ENCODE peak calls at places on chromosomes 7 and 10, in four cellular contexts. X is Peyer's patch, E is PC-3, D is stomach. B is an unnamed sample. For H3K4me1, the result is how much of the 10 kb centered on the place peaks cover.

GRCh38 chr10:88245974-88246511 is 337.1 kb downstream of the RNLS start:
- DNase-seq in X (no peak), E (no peak), D (no peak), B (no peak)

GRCh38 chr7:50610521-50611277 is 45.5 kb upstream of the DDC start:
- DNase-seq in X (no peak), E (peak), D (no peak), B (peak)

GRCh38 chr7:12771378-12771877 is 84.0 kb downstream of the ARL4A start:
- DNase-seq in X (no peak), E (no peak), D (no peak), B (no peak)

GRCh38 chr7:47635091-47636090 is 53.5 kb upstream of the TNS3 start:
- DNase-seq in X (no peak), E (peak), D (peak), B (no peak)

GRCh38 chr7:100472854-100473499 is 6.0 kb downstream of the TSC22D4 start:
- DNase-seq in X (no peak), E (no peak), D (no peak), B (no peak)

GRCh38 chr7:47340490-47340889 is 241.4 kb downstream of the TNS3 start:
- DNase-seq in X (no peak), E (no peak), D (no peak), B (no peak)

GRCh38 chr10:73465978-73466709 is 29.7 kb downstream of the PPP3CB start:
- DNase-seq in X (no peak), E (no peak), D (no peak), B (no peak)

GRCh38 chr7:74272305-74273038 is 16.7 kb upstream of the CLIP2 start:
- DNase-seq in X (peak), E (peak), D (peak), B (no peak)

GRCh38 chr7:105298439-105298894 is 90.3 kb downstream of the SRPK2 start:
- DNase-seq in X (no peak), E (no peak), D (no peak), B (no peak)

GRCh38 chr7:149423441-149423970 is 37.4 kb downstream of the ZNF777 start:
- DNase-seq in X (no peak), E (no peak), D (no peak), B (no peak)

GRCh38 chr10:5583525-5584175 is 58.9 kb downstream of the CALML3 start:
- DNase-seq in X (peak), E (peak), D (peak), B (no peak)

GRCh38 chr7:88146611-88147010 is 73.2 kb downstream of the SRI start:
- DNase-seq in X (no peak), E (no peak), D (no peak), B (no peak)

GRCh38 chr10:17682236-17682946 is 38.4 kb downstream of the STAM start:
- DNase-seq in X (no peak), E (no peak), D (no peak), B (no peak)

GRCh38 chr10:32511599-32511998 is 65.7 kb downstream of the CCDC7 start:
- DNase-seq in X (no peak), E (no peak), D (no peak), B (no peak)

GRCh38 chr10:130422366-130423324 is 286.5 kb downstream of the GLRX3 start:
- DNase-seq in X (no peak), E (no peak), D (no peak), B (no peak)

GRCh38 chr7:43138710-43139601 is 26.5 kb downstream of the HECW1 start:
- DNase-seq in X (no peak), E (no peak), D (no peak), B (no peak)

GRCh38 chr7:92665926-92666325 is 75.7 kb upstream of the FAM133B start:
- DNase-seq in X (no peak), E (no peak), D (no peak), B (no peak)

GRCh38 chr10:126905776-126906703 is 812 bp downstream of the DOCK1 start:
- DNase-seq in X (no peak), E (no peak), D (peak), B (no peak)

GRCh38 chr10:124526621-124527267 is 65.1 kb downstream of the LHPP start:
- DNase-seq in X (no peak), E (no peak), D (no peak), B (no peak)

GRCh38 chr7:128783143-128783799 is 7.7 kb upstream of the OPN1SW start:
- DNase-seq in X (no peak), E (no peak), D (peak), B (no peak)

GRCh38 chr7:80699656-80700318 is 61.3 kb downstream of the CD36 start:
- DNase-seq in X (no peak), E (no peak), D (no peak), B (no peak)

GRCh38 chr7:19621740-19622139 is 87.1 kb downstream of the POLR1F start:
- DNase-seq in X (no peak), E (peak), D (no peak), B (no peak)

DNA sequence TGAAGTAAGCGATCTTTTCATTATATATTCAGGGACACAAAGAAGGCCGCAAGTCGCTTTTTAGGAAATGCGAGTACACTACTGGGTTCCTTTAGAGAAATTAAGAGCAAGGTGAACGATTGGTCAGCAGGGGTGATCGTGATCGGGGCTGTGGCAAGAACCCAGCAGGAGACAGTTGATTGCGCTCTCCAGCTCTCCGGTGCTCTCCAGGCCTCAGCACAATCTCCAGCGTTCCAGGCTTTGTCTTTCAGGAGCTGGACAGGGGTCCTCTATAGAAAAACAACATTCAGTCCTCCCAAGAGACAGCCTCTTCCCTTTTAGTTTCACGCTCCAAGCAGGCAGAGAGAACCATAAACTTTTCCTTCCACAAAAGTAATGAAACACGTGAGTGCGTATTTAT is 170.5 kb upstream of the KLF6 start:
- DNase-seq in X (no peak), E (no peak), D (no peak), B (no peak)
- TF ChIP-seq CTCF in X (no peak), E (no peak), D (no peak), B (no peak)

GRCh38 chr10:102677736-102678354 is 33.6 kb downstream of the TRIM8 start:
- DNase-seq in X (peak), E (no peak), D (no peak), B (no peak)
- H3K4me1 ChIP-seq in X (under half), E (under half), D (under half), B (under half)

GRCh38 chr10:78947226-78947625 is 121.5 kb upstream of the ZMIZ1 start:
- DNase-seq in X (no peak), E (no peak), D (no peak), B (no peak)

GRCh38 chr10:78942006-78942405 is 126.8 kb upstream of the ZMIZ1 start:
- DNase-seq in X (no peak), E (no peak), D (no peak), B (no peak)

GRCh38 chr10:78945838-78946237 is 122.9 kb upstream of the ZMIZ1 start:
- DNase-seq in X (no peak), E (no peak), D (no peak), B (no peak)

GRCh38 chr10:78947733-78948132 is 121.0 kb upstream of the ZMIZ1 start:
- DNase-seq in X (no peak), E (no peak), D (no peak), B (no peak)

GRCh38 chr10:78944658-78945333 is 124.0 kb upstream of the ZMIZ1 start:
- DNase-seq in X (peak), E (peak), D (peak), B (no peak)
- TF ChIP-seq CTCF in X (no peak), E (no peak), D (no peak), B (no peak)

GRCh38 chr7:28115261-28115660 is 65.3 kb downstream of the JAZF1 start:
- DNase-seq in X (no peak), E (no peak), D (no peak), B (no peak)
- H3K4me1 ChIP-seq in X (under half), E (under half), D (under half), B (under half)

GRCh38 chr10:111037868-111038267 is 39.0 kb upstream of the ADRA2A start:
- DNase-seq in X (no peak), E (peak), D (no peak), B (no peak)
- TF ChIP-seq CTCF in X (peak), E (peak), D (no peak), B (no peak)

GRCh38 chr7:142807855-142808460 is 37.2 kb downstream of the PRSS2 start:
- DNase-seq in X (no peak), E (peak), D (no peak), B (no peak)

GRCh38 chr7:142808802-142809583 is 38.2 kb downstream of the PRSS2 start:
- DNase-seq in X (peak), E (peak), D (peak), B (peak)

GRCh38 chr7:142809671-142810070 is 38.9 kb downstream of the PRSS2 start:
- DNase-seq in X (no peak), E (peak), D (no peak), B (no peak)

GRCh38 chr7:142806957-142807356 is 36.2 kb downstream of the PRSS2 start:
- DNase-seq in X (no peak), E (no peak), D (no peak), B (no peak)

GRCh38 chr7:142808461-142808801 is 37.7 kb downstream of the PRSS2 start:
- DNase-seq in X (peak), E (peak), D (no peak), B (no peak)
- H3K4me1 ChIP-seq in X (under half), E (half or more), D (under half), B (half or more)

GRCh38 chr10:60237977-60238376 is 151.7 kb downstream of the ANK3 start:
- DNase-seq in X (no peak), E (peak), D (no peak), B (no peak)

GRCh38 chr10:60239228-60239627 is 150.4 kb downstream of the ANK3 start:
- DNase-seq in X (no peak), E (no peak), D (no peak), B (no peak)

GRCh38 chr10:60236869-60237524 is 152.7 kb downstream of the ANK3 start:
- DNase-seq in X (peak), E (no peak), D (peak), B (peak)

GRCh38 chr10:60235001-60235400 is 154.7 kb downstream of the ANK3 start:
- DNase-seq in X (no peak), E (peak), D (no peak), B (no peak)

DNA sequence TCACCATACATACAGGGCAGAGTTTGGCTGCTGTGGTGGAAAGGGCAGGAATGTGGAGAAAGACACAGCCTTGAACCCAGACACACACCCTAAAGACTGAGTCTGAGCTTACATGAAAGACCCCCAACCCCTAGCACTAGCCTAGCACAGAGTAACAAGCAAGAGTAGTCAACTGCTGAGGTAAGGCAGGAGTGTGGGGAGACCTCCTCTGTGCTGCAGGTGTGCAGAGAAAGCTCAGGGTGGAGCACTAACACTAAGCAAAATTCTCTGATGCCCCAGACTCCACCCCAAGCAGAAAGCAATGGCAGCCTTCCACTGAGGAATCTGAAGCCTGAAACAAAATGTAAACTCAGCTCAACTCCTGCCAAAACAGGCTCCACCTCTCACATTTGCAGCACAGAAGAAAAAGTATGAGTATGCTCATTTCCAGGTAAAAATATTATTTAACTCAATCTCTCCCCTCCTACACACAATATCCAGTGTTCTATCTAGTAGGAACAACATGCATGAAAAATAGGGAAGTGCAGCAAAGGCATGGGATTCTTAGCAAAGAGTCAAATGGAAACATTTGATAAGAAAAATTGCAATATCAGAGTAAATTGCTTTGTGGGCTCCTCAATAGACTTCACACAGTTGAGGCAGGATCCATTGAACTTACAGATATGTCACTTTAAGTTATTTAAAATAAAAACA is 151.1 kb downstream of the ANK3 start:
- DNase-seq in X (peak), E (peak), D (peak), B (no peak)
- TF ChIP-seq CTCF in X (peak), E (peak), D (peak), B (no peak)

B was measured in CD8-positive, alpha-beta T cell.